ENCODE peak calls at places on chromosomes 1 and 21, in ten cellular contexts. N, J, Y, B, K, E, R, Q, H and T are unnamed samples.

GRCh38 chr1:156140879-156141707 is 12.3 kb upstream of the SEMA4A start:
- DNase-seq in N (no peak), J (no peak), Y (peak; percentile 44), B (no peak), K (peak; percentile 81), E (no peak), R (no peak), Q (no peak), H (no peak), T (peak; percentile 50)

GRCh38 chr1:25872708-25873107 is 2.8 kb downstream of the PAQR7 start:
- DNase-seq in N (no peak), J (no peak), Y (no peak), B (no peak), K (no peak), E (no peak), R (no peak), Q (no peak), H (peak; percentile 14), T (no peak)

GRCh38 chr21:35099310-35099709 is 50.2 kb upstream of the RUNX1 start:
- DNase-seq in N (no peak), J (no peak), Y (no peak), B (no peak), K (no peak), E (no peak), R (no peak), Q (no peak), H (no peak), T (no peak)

GRCh38 chr1:36784147-36784862 is 250.0 kb downstream of the GRIK3 start:
- DNase-seq in N (no peak), J (no peak), Y (no peak), B (no peak), K (no peak), E (no peak), R (no peak), Q (no peak), H (no peak), T (peak; percentile 19)

GRCh38 chr21:17613242-17613676 is 558 bp upstream of the BTG3 start:
- DNase-seq in N (peak; percentile 41), J (peak; percentile 88), Y (no peak), B (peak; percentile 71), K (peak; percentile 73), E (no peak), R (no peak), Q (peak; percentile 17), H (no peak), T (peak; percentile 63)

GRCh38 chr1:223147858-223148257 is 4.8 kb upstream of the TLR5 start:
- DNase-seq in N (no peak), J (no peak), Y (no peak), B (no peak), K (no peak), E (no peak), R (no peak), Q (no peak), H (no peak), T (no peak)

GRCh38 chr1:197272791-197273190 is 4.7 kb downstream of the CRB1 start:
- DNase-seq in N (no peak), J (no peak), Y (no peak), B (no peak), K (no peak), E (no peak), R (no peak), Q (no peak), H (no peak), T (no peak)

GRCh38 chr1:53359225-53359933 is 31.5 kb upstream of the LRP8 start:
- DNase-seq in N (no peak), J (peak; percentile 27), Y (no peak), B (peak; percentile 5), K (peak; percentile 11), E (no peak), R (no peak), Q (no peak), H (no peak), T (peak; percentile 6)

GRCh38 chr21:35400233-35400939 is 351.3 kb upstream of the RUNX1 start:
- DNase-seq in N (peak; percentile 50), J (no peak), Y (peak; percentile 5), B (no peak), K (no peak), E (peak; percentile 62), R (no peak), Q (no peak), H (peak; percentile 89), T (no peak)

GRCh38 chr1:24501371-24502167 is 1.1 kb upstream of the RCAN3 start:
- DNase-seq in N (peak; percentile 62), J (no peak), Y (no peak), B (no peak), K (no peak), E (no peak), R (no peak), Q (no peak), H (peak; percentile 76), T (peak; percentile 33)

GRCh38 chr1:116808476-116809180 is 54.4 kb downstream of the CD2 start:
- DNase-seq in N (no peak), J (no peak), Y (no peak), B (no peak), K (no peak), E (peak; percentile 42), R (no peak), Q (no peak), H (no peak), T (no peak)

GRCh38 chr1:235156745-235157144 is 4.3 kb downstream of the RBM34 start:
- DNase-seq in N (peak; percentile 40), J (no peak), Y (no peak), B (no peak), K (no peak), E (no peak), R (no peak), Q (no peak), H (no peak), T (no peak)

GRCh38 chr1:174999926-175000696 is at the start of gene CACYBP:
- DNase-seq in N (peak; percentile 58), J (no peak), Y (no peak), B (no peak), K (peak; percentile 76), E (no peak), R (peak; percentile 23), Q (peak; percentile 26), H (peak; percentile 56), T (peak; percentile 43)

GRCh38 chr1:17819129-17819802 is 64.1 kb downstream of the ACTL8 start:
- DNase-seq in N (no peak), J (no peak), Y (no peak), B (no peak), K (peak; percentile 12), E (no peak), R (no peak), Q (no peak), H (no peak), T (peak; percentile 40)

GRCh38 chr1:161088587-161089110 is 709 bp downstream of the NECTIN4 start:
- DNase-seq in N (no peak), J (no peak), Y (no peak), B (no peak), K (no peak), E (peak; percentile 69), R (no peak), Q (no peak), H (no peak), T (no peak)

GRCh38 chr1:151801310-151801820 is 3.9 kb downstream of the LINGO4 start:
- DNase-seq in N (no peak), J (peak; percentile 51), Y (no peak), B (no peak), K (peak; percentile 37), E (no peak), R (no peak), Q (no peak), H (no peak), T (no peak)

GRCh38 chr1:167054531-167054930 is 35.6 kb downstream of the GPA33 start:
- DNase-seq in N (no peak), J (no peak), Y (no peak), B (no peak), K (no peak), E (no peak), R (no peak), Q (no peak), H (no peak), T (no peak)

GRCh38 chr1:244319283-244320132 is 132.2 kb downstream of the ADSS2 start:
- DNase-seq in N (no peak), J (no peak), Y (no peak), B (no peak), K (no peak), E (no peak), R (peak; percentile 14), Q (no peak), H (no peak), T (no peak)

DNA sequence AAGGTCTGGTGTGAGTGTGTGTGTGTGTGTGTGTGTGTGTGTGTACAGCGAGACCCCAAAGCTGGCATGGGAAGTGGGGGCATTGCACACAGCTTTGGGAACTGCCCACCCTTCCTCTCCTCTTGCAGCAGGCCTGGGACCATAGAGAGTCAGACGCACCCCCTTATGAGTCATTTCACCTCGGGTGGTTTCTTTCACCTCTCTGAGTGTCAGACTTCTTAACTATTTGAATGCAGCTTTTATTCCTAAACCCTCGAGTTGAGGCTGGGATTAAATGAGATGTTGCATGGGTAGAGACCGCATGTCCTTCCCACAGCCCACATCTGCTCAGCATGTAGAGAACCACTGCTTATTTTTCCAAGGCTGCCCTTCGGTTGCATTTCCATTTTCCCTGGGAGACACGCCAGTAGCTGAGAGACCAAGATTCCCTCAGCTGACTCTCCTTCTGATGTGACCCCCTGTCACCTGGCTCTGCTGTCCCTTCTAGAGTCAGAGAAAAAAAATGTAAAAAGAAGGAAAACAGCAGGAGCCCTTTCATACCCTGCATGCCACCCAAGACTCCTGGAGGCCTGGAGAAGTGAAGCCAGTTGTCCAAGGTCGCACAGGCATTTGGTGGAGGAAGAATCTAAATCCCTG is 91.7 kb downstream of the SYT2 start:
- DNase-seq in N (no peak), J (no peak), Y (no peak), B (no peak), K (no peak), E (peak; percentile 69), R (no peak), Q (no peak), H (no peak), T (no peak)
- H3K27ac ChIP-seq in N (no peak overlapping the region), J (peak overlapping the region; percentile 73), Y (no peak overlapping the region), B (peak overlapping the region; percentile 52), K (no peak overlapping the region), E (no peak overlapping the region), R (peak overlapping the region; percentile 49), Q (no peak overlapping the region), H (no peak overlapping the region), T (no peak overlapping the region)

GRCh38 chr1:4594286-4594991 is 60.0 kb upstream of the AJAP1 start:
- DNase-seq in N (no peak), J (no peak), Y (no peak), B (no peak), K (no peak), E (peak; percentile 15), R (no peak), Q (no peak), H (no peak), T (no peak)
- TF ChIP-seq CTCF in N (no peak), J (no peak), Y (no peak), B (no peak), K (no peak), E (no peak), R (peak; percentile 7), Q (no peak), H (no peak), T (no peak)

GRCh38 chr1:201599548-201599947 is 60.6 kb downstream of the NAV1 start:
- DNase-seq in N (no peak), J (peak; percentile 60), Y (no peak), B (no peak), K (peak; percentile 42), E (no peak), R (no peak), Q (no peak), H (no peak), T (no peak)
- H3K27ac ChIP-seq in N (no peak overlapping the region), J (peak overlapping the region; percentile 42), Y (no peak overlapping the region), B (no peak overlapping the region), K (no peak overlapping the region), E (peak overlapping the region; percentile 79), R (peak overlapping the region; percentile 60), Q (no peak overlapping the region), H (no peak overlapping the region), T (no peak overlapping the region)

GRCh38 chr1:184340984-184341383 is 45.8 kb upstream of the C1orf21 start:
- DNase-seq in N (no peak), J (no peak), Y (no peak), B (no peak), K (no peak), E (no peak), R (no peak), Q (no peak), H (no peak), T (no peak)
- TF ChIP-seq CTCF in N (no peak), J (no peak), Y (no peak), B (no peak), K (no peak), E (no peak), R (peak; percentile 17), Q (no peak), H (no peak), T (no peak)